ENCODE peak calls at places on chromosomes 1 and 21, in nine cellular contexts. A is H9, M is left cardiac atrium, D is neural progenitor cell, G is mammary epithelial cell, U is suprapubic skin, W is dorsolateral prefrontal cortex, O is mucosa of gallbladder, X is aorta. Z is an unnamed sample.

GRCh38 chr1:87588445-87588844 is 259.8 kb downstream of the LMO4 start:
- DNase-seq in M (no peak), A (no peak), D (no peak), U (no peak), G (no peak), O (no peak), X (no peak), W (no peak), Z (no peak)

GRCh38 chr1:69651656-69652055 is 83.9 kb downstream of the LRRC7 start:
- DNase-seq in D (no peak), X (no peak), G (no peak), M (no peak), O (no peak), W (no peak), U (no peak), A (no peak), Z (no peak)

GRCh38 chr1:67646145-67647035 is 38.6 kb upstream of the GADD45A start:
- DNase-seq in G (no peak), D (peak; percentile 85), A (no peak), U (no peak), O (no peak), W (no peak), M (peak; percentile 30), X (peak; percentile 53), Z (no peak)

GRCh38 chr1:210233216-210233494 is 559 bp downstream of the SERTAD4 start:
- DNase-seq in U (peak; percentile 62), D (peak; percentile 56), M (no peak), W (no peak), O (no peak), G (no peak), X (no peak), A (no peak), Z (no peak)

GRCh38 chr1:115170972-115171392 is 81.7 kb upstream of the TSPAN2 start:
- DNase-seq in D (no peak), U (no peak), G (no peak), W (no peak), O (no peak), A (no peak), M (no peak), X (no peak), Z (no peak)

GRCh38 chr1:157170677-157171515 is 32.7 kb upstream of the ETV3 start:
- DNase-seq in G (peak; percentile 31), D (peak; percentile 73), M (no peak), U (no peak), W (peak; percentile 29), X (no peak), A (peak; percentile 81), O (peak; percentile 28), Z (peak; percentile 26)

GRCh38 chr1:235642021-235642942 is 7.3 kb downstream of the GNG4 start:
- DNase-seq in U (no peak), A (peak; percentile 81), W (no peak), D (no peak), M (no peak), G (peak; percentile 61), O (no peak), X (no peak), Z (peak; percentile 63)

GRCh38 chr1:161158316-161159016 is 834 bp upstream of the USP21 start:
- DNase-seq in X (no peak), W (no peak), U (no peak), O (no peak), A (no peak), D (no peak), G (no peak), M (peak; percentile 5), Z (no peak)

GRCh38 chr1:232302376-232303049 is 327.4 kb downstream of the SIPA1L2 start:
- DNase-seq in O (no peak), D (no peak), X (no peak), M (no peak), W (no peak), U (no peak), A (no peak), G (no peak), Z (no peak)

GRCh38 chr1:214566158-214567104 is 15.0 kb upstream of the PTPN14 start:
- DNase-seq in D (no peak), W (no peak), M (peak; percentile 28), A (no peak), O (no peak), U (no peak), G (peak; percentile 82), X (no peak), Z (peak; percentile 62)

GRCh38 chr1:108046021-108046420 is 81.0 kb upstream of the VAV3 start:
- DNase-seq in A (no peak), U (no peak), G (peak; percentile 70), W (no peak), M (no peak), O (no peak), X (no peak), D (no peak), Z (peak; percentile 68)

GRCh38 chr1:53271446-53272090 is 33.2 kb upstream of the MAGOH start:
- DNase-seq in M (no peak), O (no peak), G (no peak), X (no peak), A (no peak), U (peak; percentile 15), W (no peak), D (no peak), Z (no peak)

GRCh38 chr1:227223407-227223806 is 94.9 kb downstream of the CDC42BPA start:
- DNase-seq in X (no peak), W (no peak), O (no peak), G (no peak), A (no peak), U (no peak), M (no peak), D (no peak), Z (no peak)

GRCh38 chr1:200526709-200527612 is 93.6 kb downstream of the KIF14 start:
- DNase-seq in W (no peak), O (no peak), D (no peak), U (no peak), G (no peak), X (no peak), M (no peak), A (no peak), Z (no peak)

GRCh38 chr1:41417335-41417682 is 56.1 kb downstream of the FOXO6 start:
- DNase-seq in M (no peak), A (no peak), G (no peak), O (no peak), X (no peak), U (no peak), W (no peak), D (no peak), Z (no peak)

GRCh38 chr1:15833069-15833679 is 14.3 kb upstream of the SPEN start:
- DNase-seq in O (peak; percentile 22), G (peak; percentile 84), A (peak; percentile 45), W (no peak), U (peak; percentile 85), X (peak; percentile 82), D (no peak), M (peak; percentile 73), Z (peak; percentile 46)

GRCh38 chr1:109933856-109934711 is 23.4 kb downstream of the CSF1 start:
- DNase-seq in D (no peak), A (no peak), W (no peak), X (no peak), U (no peak), G (peak; percentile 70), O (no peak), M (no peak), Z (no peak)

GRCh38 chr1:244180256-244180655 is 129.2 kb downstream of the ZBTB18 start:
- DNase-seq in M (no peak), W (no peak), U (no peak), A (no peak), D (no peak), G (no peak), X (no peak), O (no peak), Z (no peak)

GRCh38 chr1:15885701-15886612 is 38.5 kb downstream of the SPEN start:
- DNase-seq in X (peak; percentile 99), D (peak; percentile 91), A (peak; percentile 91), M (peak; percentile 98), O (peak; percentile 98), G (peak; percentile 86), U (peak; percentile 98), W (peak; percentile 96), Z (peak; percentile 86)

GRCh38 chr1:161089251-161089924 is at the start of gene NECTIN4:
- DNase-seq in D (no peak), X (no peak), O (peak; percentile 74), M (no peak), G (peak; percentile 90), A (peak; percentile 53), U (peak; percentile 73), W (no peak), Z (peak; percentile 70)

GRCh38 chr1:149884433-149885363 is 14.7 kb upstream of the BOLA1 start:
- DNase-seq in G (peak; percentile 31), M (no peak), U (no peak), A (no peak), X (no peak), D (peak; percentile 33), O (no peak), W (no peak), Z (no peak)

GRCh38 chr1:161473363-161473762 is 31.9 kb upstream of the FCGR2A start:
- DNase-seq in D (peak; percentile 66), U (no peak), M (no peak), A (peak; percentile 59), G (no peak), W (no peak), X (no peak), O (no peak), Z (no peak)

GRCh38 chr21:33643658-33644311 is 1.5 kb downstream of the ITSN1 start:
- DNase-seq in W (no peak), O (no peak), D (peak; percentile 68), M (no peak), A (no peak), X (no peak), G (peak; percentile 21), U (no peak), Z (peak; percentile 14)

GRCh38 chr1:117794073-117794472 is 135.3 kb downstream of the GDAP2 start:
- DNase-seq in X (no peak), D (no peak), U (no peak), O (no peak), M (no peak), G (no peak), A (no peak), W (no peak), Z (no peak)

GRCh38 chr1:40751802-40752201 is 31.8 kb upstream of the KCNQ4 start:
- DNase-seq in O (no peak), W (no peak), M (no peak), D (no peak), U (no peak), X (no peak), G (peak; percentile 36), A (no peak), Z (peak; percentile 38)

GRCh38 chr21:14589855-14590563 is 43.9 kb upstream of the SAMSN1 start:
- DNase-seq in A (no peak), M (no peak), U (no peak), W (no peak), D (no peak), X (no peak), O (no peak), G (no peak), Z (no peak)

GRCh38 chr1:23097316-23097715 is 71.3 kb downstream of the LUZP1 start:
- DNase-seq in M (no peak), U (no peak), W (no peak), D (no peak), A (no peak), X (no peak), G (no peak), O (no peak), Z (no peak)

Z was measured in RWPE1.